ENCODE peak calls at places on chromosomes 2 and 18, in six cellular contexts. T is choroid plexus epithelial cell, H is ovary, P is sigmoid colon, R is astrocyte of the spinal cord, G is epithelial cell of esophagus. M is an unnamed sample.

GRCh38 chr2:88549616-88550292 is 77.5 kb downstream of the EIF2AK3 start:
- DNase-seq in H (no peak), T (no peak), G (peak; percentile 9), R (no peak), P (no peak), M (no peak)

GRCh38 chr2:172288603-172289002 is 138.8 kb upstream of the ITGA6 start:
- DNase-seq in T (no peak), G (peak; percentile 92), H (peak; percentile 26), P (no peak), R (no peak), M (no peak)

GRCh38 chr2:130187268-130187667 is 5.2 kb downstream of the MZT2B start:
- DNase-seq in T (no peak), P (no peak), H (no peak), R (no peak), G (no peak), M (no peak)

GRCh38 chr2:55010915-55011314 is 39.3 kb downstream of the RTN4 start:
- DNase-seq in G (peak; percentile 66), R (no peak), T (peak; percentile 47), H (no peak), P (no peak), M (no peak)

GRCh38 chr2:157324331-157324843 is 1.2 kb downstream of the ERMN start:
- DNase-seq in T (no peak), H (no peak), G (no peak), P (no peak), R (no peak), M (no peak)

GRCh38 chr2:88753833-88754584 is 62.5 kb downstream of the RPIA start:
- DNase-seq in T (peak; percentile 68), R (peak; percentile 16), P (no peak), H (no peak), G (peak; percentile 52), M (no peak)

GRCh38 chr2:134198006-134198634 is 55.8 kb upstream of the MGAT5 start:
- DNase-seq in P (no peak), G (no peak), R (no peak), T (no peak), H (no peak), M (no peak)

GRCh38 chr2:193824474-193824873 is 1629.7 kb upstream of the TMEFF2 start:
- DNase-seq in T (peak; percentile 58), G (peak; percentile 93), P (no peak), R (peak; percentile 81), H (no peak), M (peak; percentile 22)

GRCh38 chr2:69615078-69615630 is 28.4 kb downstream of the AAK1 start:
- DNase-seq in H (no peak), T (no peak), P (no peak), G (peak; percentile 45), R (no peak), M (no peak)

GRCh38 chr2:28231110-28231621 is 161.5 kb upstream of the FOSL2 start:
- DNase-seq in R (peak; percentile 57), H (no peak), G (peak; percentile 33), P (no peak), T (peak; percentile 16), M (no peak)

GRCh38 chr2:196534533-196534932 is 105.0 kb upstream of the CCDC150 start:
- DNase-seq in P (no peak), G (peak; percentile 14), R (no peak), T (no peak), H (no peak), M (no peak)

GRCh38 chr2:207251573-207252192 is 85.9 kb upstream of the KLF7 start:
- DNase-seq in R (no peak), P (no peak), H (no peak), G (no peak), T (no peak), M (no peak)

GRCh38 chr2:70822843-70823629 is 2.6 kb upstream of the CLEC4F start:
- DNase-seq in P (no peak), H (no peak), T (no peak), G (no peak), R (no peak), M (no peak)

GRCh38 chr18:34909637-34910364 is 131.4 kb upstream of the MAPRE2 start:
- DNase-seq in T (peak; percentile 92), R (peak; percentile 65), P (no peak), G (no peak), H (no peak), M (peak; percentile 11)

GRCh38 chr2:27150639-27151230 is 1.9 kb downstream of the TCF23 start:
- DNase-seq in P (no peak), G (no peak), H (no peak), T (no peak), R (no peak), M (no peak)

GRCh38 chr18:23704806-23705205 is 15.6 kb downstream of the LAMA3 start:
- DNase-seq in T (no peak), R (no peak), H (no peak), G (no peak), P (no peak), M (no peak)

GRCh38 chr2:98463551-98463971 is 18.9 kb downstream of the INPP4A start:
- DNase-seq in H (no peak), G (no peak), P (peak; percentile 54), R (no peak), T (no peak), M (no peak)

GRCh38 chr2:218014706-218015685 is 12.2 kb upstream of the TNS1 start:
- DNase-seq in P (no peak), G (no peak), T (no peak), R (no peak), H (no peak), M (no peak)

GRCh38 chr18:29549759-29550158 is 1372.8 kb upstream of the CDH2 start:
- DNase-seq in R (no peak), H (no peak), T (no peak), P (no peak), G (no peak), M (no peak)

GRCh38 chr2:197135806-197136205 is 174.8 kb downstream of the ANKRD44 start:
- DNase-seq in R (no peak), G (no peak), P (no peak), H (no peak), T (no peak), M (no peak)

GRCh38 chr2:174009488-174010223 is 44.5 kb upstream of the SP3 start:
- DNase-seq in T (peak; percentile 52), R (peak; percentile 68), P (no peak), H (no peak), G (peak; percentile 18), M (no peak)

GRCh38 chr18:27599202-27599829 is 414.2 kb upstream of the CHST9 start:
- DNase-seq in T (peak; percentile 65), H (peak; percentile 19), R (peak; percentile 41), P (no peak), G (peak; percentile 71), M (peak; percentile 28)

GRCh38 chr18:32637216-32637615 is 135.6 kb downstream of the KLHL14 start:
- DNase-seq in T (no peak), H (no peak), P (no peak), G (no peak), R (no peak), M (no peak)

GRCh38 chr2:183919926-183920325 is 678.4 kb upstream of the ZNF804A start:
- DNase-seq in T (no peak), P (no peak), G (no peak), H (no peak), R (no peak), M (no peak)

GRCh38 chr18:13267517-13267916 is 49.0 kb downstream of the LDLRAD4 start:
- DNase-seq in R (no peak), T (no peak), H (no peak), P (no peak), G (no peak), M (no peak)

GRCh38 chr2:133801956-133802355 is 233.7 kb upstream of the NCKAP5 start:
- DNase-seq in T (no peak), G (no peak), H (no peak), P (no peak), R (no peak), M (no peak)

DNA sequence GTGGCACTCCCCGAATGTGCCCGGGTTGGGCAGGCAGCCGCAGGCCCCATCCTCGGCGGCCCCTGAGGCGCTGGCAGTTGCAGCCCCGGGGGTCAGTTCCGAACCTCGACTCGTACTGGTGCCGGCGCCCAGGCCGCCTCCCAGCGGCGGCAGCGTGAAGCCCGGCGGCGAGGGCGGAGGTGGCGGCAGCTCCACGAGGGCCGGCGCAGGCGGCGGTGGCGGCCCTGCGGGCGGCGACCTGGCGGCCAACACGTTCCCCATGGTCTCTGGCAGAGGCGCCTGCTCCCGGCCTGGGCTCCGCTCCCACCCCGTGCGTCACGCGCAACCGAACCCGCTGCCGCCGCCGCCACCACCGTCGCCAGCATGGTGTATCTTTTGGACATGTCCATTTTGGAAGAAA is 196.3 kb downstream of the CCDC74A start:
- DNase-seq in G (no peak), R (no peak), P (no peak), T (peak; percentile 5), H (no peak), M (no peak)
- TF ChIP-seq CTCF in G (no peak), R (no peak), P (no peak), T (no peak), H (no peak), M (no peak)

DNA sequence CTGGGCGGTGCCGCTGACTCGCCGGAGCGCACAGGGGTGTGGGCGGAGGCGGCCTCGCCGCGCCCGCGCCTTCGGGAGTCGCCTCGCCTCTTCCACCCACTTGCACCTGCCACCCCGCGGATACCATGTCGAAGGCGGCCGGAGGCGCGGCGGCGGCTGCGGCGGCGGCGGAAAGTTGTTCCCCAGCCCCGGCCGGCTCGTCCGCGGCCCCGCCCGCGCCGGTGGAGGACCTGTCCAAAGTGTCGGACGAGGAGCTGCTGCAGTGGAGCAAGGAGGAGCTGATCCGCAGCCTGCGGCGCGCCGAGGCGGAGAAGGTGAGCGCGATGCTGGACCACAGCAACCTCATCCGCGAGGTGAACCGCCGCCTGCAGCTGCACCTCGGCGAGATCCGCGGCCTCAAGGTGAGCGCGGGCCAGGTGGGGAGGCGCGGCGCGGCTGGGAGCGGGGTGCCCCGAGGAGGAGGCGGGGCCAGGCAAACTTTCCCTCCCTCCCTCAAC is 758 bp downstream of the CCDC85A start:
- DNase-seq in H (no peak), G (peak; percentile 27), P (no peak), R (no peak), T (peak; percentile 8), M (no peak)
- H3K4me3 ChIP-seq in H (peak overlapping the region; percentile 63), G (no peak overlapping the region), P (peak overlapping the region; percentile 53), R (peak overlapping the region; percentile 37), T (peak overlapping the region; percentile 61), M (peak overlapping the region; percentile 54)

DNA sequence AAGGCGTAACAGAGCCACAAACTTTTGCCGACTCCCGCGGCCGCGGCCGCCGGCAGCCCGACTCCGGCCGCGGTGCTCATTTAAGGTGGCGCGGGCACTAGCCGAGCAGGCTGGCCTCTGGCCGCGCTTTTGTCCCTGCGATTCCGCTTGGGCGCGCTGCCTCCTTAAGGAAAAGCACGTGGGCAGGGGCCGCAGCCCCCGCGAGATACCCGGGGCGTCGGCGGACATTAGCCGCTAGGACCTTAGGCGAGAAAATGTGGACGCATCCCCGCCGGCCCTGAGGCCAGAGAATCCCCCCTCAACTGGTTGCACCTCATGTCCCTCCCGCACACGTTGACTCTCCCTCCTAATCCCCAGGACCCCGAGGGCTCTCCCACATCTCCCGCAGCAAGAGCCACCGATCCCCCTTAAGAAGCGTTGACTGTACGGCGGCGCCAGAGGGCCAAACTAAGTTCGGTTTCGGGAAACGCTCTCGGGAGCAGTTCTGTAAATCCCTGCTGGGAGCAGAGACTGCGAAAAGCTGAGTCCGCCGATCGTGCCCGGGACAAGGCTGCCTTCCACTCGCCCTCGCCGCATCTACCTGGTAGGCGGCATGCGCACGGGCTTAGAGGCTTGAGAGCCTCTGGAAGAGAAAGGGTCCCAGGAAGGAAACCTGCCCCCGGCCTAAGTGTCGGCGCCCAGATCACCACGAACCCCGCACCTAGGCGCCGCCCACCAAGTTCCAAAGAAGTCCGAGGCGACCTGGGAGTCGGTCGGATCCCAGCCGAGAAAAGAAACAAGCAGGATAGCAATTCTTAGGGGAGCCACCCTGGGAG is 1.8 kb upstream of the SATB2 start:
- DNase-seq in G (peak; percentile 93), T (peak; percentile 96), P (peak; percentile 96), R (peak; percentile 98), H (peak; percentile 93), M (peak; percentile 93)
- TF ChIP-seq CTCF in G (peak; percentile 1), T (no peak), P (no peak), R (no peak), H (peak; percentile 6), M (peak; percentile 10)

GRCh38 chr2:199499005-199499404 is 41.3 kb upstream of the SATB2 start:
- DNase-seq in T (no peak), R (no peak), P (no peak), H (no peak), G (no peak), M (no peak)
- H3K4me3 ChIP-seq in T (no peak overlapping the region), R (no peak overlapping the region), P (no peak overlapping the region), H (no peak overlapping the region), G (no peak overlapping the region), M (no peak overlapping the region)

M was measured in astrocyte of the cerebellum.